ENCODE peak calls at places on chromosomes 5 and 9, in four cellular contexts. T is neural progenitor cell, O is psoas muscle, J is WTC11. U is an unnamed sample.

GRCh38 chr5:81122271-81122670 is 110.9 kb upstream of the CKMT2 start:
- DNase-seq in T (no peak), O (no peak), J (no peak), U (no peak)

GRCh38 chr5:142110046-142110531 is 1.5 kb downstream of the NDFIP1 start:
- DNase-seq in T (no peak), O (no peak), J (no peak), U (no peak)

GRCh38 chr5:107381189-107381856 is 289.4 kb downstream of the EFNA5 start:
- DNase-seq in T (no peak), O (peak), J (no peak), U (no peak)

GRCh38 chr9:626591-626990 is 214.9 kb upstream of the DMRT1 start:
- DNase-seq in T (no peak), O (no peak), J (no peak), U (no peak)

GRCh38 chr5:142981886-142982820 is 212.0 kb downstream of the ARHGAP26 start:
- DNase-seq in T (peak), O (peak), J (no peak), U (no peak)

GRCh38 chr9:127417130-127418036 is 6.8 kb upstream of the ZNF79 start:
- DNase-seq in T (no peak), O (no peak), J (no peak), U (no peak)

GRCh38 chr9:127746959-127747569 is 12.0 kb upstream of the TOR2A start:
- DNase-seq in T (no peak), O (no peak), J (no peak), U (no peak)

GRCh38 chr5:2353211-2353610 is 398.3 kb downstream of the IRX2 start:
- DNase-seq in T (no peak), O (no peak), J (no peak), U (no peak)

GRCh38 chr5:175842947-175843793 is 28.2 kb upstream of the CPLX2 start:
- DNase-seq in T (peak), O (peak), J (no peak), U (no peak)

GRCh38 chr5:155250601-155251000 is 237.0 kb downstream of the KIF4B start:
- DNase-seq in T (peak), O (no peak), J (no peak), U (no peak)

GRCh38 chr5:104513621-104514020 is 951.0 kb upstream of the NUDT12 start:
- DNase-seq in T (no peak), O (no peak), J (no peak), U (no peak)

GRCh38 chr5:66178799-66179198 is 34.7 kb downstream of the SREK1 start:
- DNase-seq in T (no peak), O (no peak), J (no peak), U (no peak)

GRCh38 chr5:91206734-91207133 is 176.4 kb downstream of the ARRDC3 start:
- DNase-seq in T (no peak), O (no peak), J (no peak), U (no peak)

GRCh38 chr9:116647515-116647809 is 39.6 kb upstream of the TRIM32 start:
- DNase-seq in T (no peak), O (peak), J (no peak), U (no peak)

GRCh38 chr5:122258840-122259239 is 53.2 kb upstream of the SNCAIP start:
- DNase-seq in T (no peak), O (no peak), J (no peak), U (no peak)

GRCh38 chr5:157575096-157575872 is at the start of gene ADAM19:
- DNase-seq in T (peak), O (peak), J (peak), U (peak)

GRCh38 chr9:123568691-123569342 is 212.8 kb downstream of the CRB2 start:
- DNase-seq in T (no peak), O (no peak), J (no peak), U (no peak)

GRCh38 chr9:87718231-87718630 is 7.7 kb upstream of the CTSL start:
- DNase-seq in T (no peak), O (no peak), J (no peak), U (no peak)

GRCh38 chr5:35761541-35761940 is 95.2 kb upstream of the IL7R start:
- DNase-seq in T (no peak), O (no peak), J (no peak), U (no peak)

GRCh38 chr5:101935086-101935485 is 361.0 kb downstream of the SLCO4C1 start:
- DNase-seq in T (no peak), O (no peak), J (no peak), U (no peak)

GRCh38 chr5:39376293-39376714 is 12.0 kb upstream of the C9 start:
- DNase-seq in T (peak), O (no peak), J (peak), U (no peak)

GRCh38 chr5:146229222-146229621 is 25.8 kb downstream of the RBM27 start:
- DNase-seq in T (no peak), O (no peak), J (no peak), U (no peak)

GRCh38 chr9:2602704-2603116 is 18.9 kb upstream of the VLDLR start:
- DNase-seq in T (no peak), O (no peak), J (no peak), U (no peak)

GRCh38 chr5:172697123-172698121 is 56.4 kb downstream of the NEURL1B start:
- DNase-seq in T (peak), O (peak), J (peak), U (peak)
- TF ChIP-seq CTCF in T (peak), O (peak), J (peak), U (peak)

GRCh38 chr5:55921617-55922016 is 70.5 kb downstream of the IL31RA start:
- DNase-seq in T (no peak), O (no peak), J (no peak), U (no peak)

GRCh38 chr5:55919625-55920024 is 68.5 kb downstream of the IL31RA start:
- DNase-seq in T (no peak), O (no peak), J (no peak), U (no peak)

GRCh38 chr5:55918097-55919035 is 67.2 kb downstream of the IL31RA start:
- DNase-seq in T (no peak), O (no peak), J (no peak), U (no peak)

GRCh38 chr5:55923177-55923872 is 71.4 kb downstream of the IL6ST start:
- DNase-seq in T (peak), O (no peak), J (peak), U (no peak)

GRCh38 chr5:55920784-55921183 is 69.6 kb downstream of the IL31RA start:
- DNase-seq in T (no peak), O (no peak), J (no peak), U (no peak)
- TF ChIP-seq CTCF in T (no peak), O (no peak), J (no peak), U (peak)

DNA sequence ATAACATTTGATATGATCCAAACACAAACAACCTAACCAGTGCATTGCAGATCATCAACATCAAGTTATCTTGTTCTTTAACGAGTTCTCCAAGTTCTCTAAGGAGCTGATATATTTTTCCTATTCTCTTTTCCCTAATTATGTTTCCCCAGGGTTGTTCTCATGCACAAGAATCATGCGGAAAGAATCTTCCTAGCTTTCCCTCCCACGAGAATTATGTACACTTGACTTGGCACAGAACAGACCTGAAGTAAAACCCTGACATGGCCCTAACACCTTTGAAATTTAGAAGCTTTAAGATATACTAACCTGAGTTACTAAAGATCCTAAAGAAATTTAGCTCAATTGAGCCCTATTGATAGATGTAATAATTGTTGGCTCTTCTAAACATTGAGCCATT is 110.7 kb upstream of the FST start:
- DNase-seq in T (peak), O (no peak), J (no peak), U (no peak)
- TF ChIP-seq CTCF in T (no peak), O (no peak), J (no peak), U (no peak)

DNA sequence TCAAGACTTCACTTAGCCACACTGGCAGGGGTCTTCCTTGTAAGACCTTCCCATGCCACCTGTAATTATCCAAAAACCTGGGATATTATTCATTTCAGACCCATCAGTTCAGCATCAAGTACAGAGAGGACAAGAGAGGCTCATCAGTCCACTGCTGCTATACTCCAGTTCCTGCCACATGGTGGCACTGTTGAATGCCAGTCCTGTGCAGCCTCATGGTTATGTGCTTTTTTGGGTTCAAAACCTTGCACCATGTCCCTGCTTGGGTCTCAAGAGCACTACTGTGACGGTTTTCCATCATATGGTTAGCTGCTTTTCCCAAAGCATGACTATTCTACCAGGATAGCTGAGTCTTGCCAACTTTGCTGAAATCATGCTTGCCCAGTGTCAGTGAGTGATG is 8.5 kb downstream of the PTGS1 start:
- DNase-seq in T (no peak), O (no peak), J (peak), U (no peak)
- TF ChIP-seq CTCF in T (peak), O (peak), J (peak), U (peak)

GRCh38 chr9:121658591-121658990 is 7.2 kb downstream of the DAB2IP start:
- DNase-seq in T (no peak), O (peak), J (no peak), U (peak)

GRCh38 chr9:121660367-121660766 is 8.9 kb downstream of the DAB2IP start:
- DNase-seq in T (no peak), O (peak), J (no peak), U (peak)

GRCh38 chr9:121656941-121657340 is 5.5 kb downstream of the DAB2IP start:
- DNase-seq in T (no peak), O (peak), J (no peak), U (no peak)

GRCh38 chr9:121660876-121661275 is 9.4 kb downstream of the DAB2IP start:
- DNase-seq in T (no peak), O (peak), J (no peak), U (peak)

DNA sequence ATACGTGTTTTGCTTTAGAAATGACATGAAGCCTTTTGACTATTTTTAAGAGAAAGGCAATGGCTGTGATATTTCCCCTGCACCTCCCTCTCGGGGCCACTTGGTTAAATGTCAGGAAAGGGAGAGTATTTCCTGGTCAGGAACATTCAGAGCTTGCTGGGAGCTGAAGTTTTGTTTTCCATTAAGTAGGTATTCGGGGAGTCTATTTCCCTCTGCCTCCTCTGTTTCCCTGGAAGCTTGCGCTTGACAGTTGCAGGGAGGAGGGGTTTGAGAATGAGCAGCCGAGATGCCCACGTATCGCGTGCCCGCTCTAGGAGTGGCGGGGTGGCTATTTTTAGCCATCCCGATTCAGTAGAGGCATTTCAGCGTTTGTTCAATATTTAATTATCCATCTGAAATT is 6.7 kb downstream of the DAB2IP start:
- DNase-seq in T (no peak), O (peak), J (no peak), U (no peak)
- TF ChIP-seq CTCF in T (no peak), O (no peak), J (no peak), U (no peak)

DNA sequence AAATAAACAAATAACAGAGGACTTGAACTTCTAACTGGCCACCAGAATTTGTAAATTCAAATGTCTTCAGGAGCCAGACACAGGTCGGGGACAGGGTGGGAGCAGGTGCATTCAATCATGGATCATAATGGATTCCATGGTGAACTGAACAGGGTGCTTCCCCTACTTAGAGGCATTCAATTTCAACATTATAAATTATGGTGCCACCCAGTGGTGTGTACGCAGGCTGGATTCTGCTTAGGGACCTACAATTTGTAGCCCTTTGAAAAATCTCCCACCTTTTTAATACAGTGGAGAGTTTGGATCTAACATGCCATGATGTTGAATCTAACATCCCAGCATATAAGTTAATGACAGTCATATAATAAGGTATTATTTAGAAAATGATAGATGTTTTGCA is 22.3 kb downstream of the KLF9 start:
- DNase-seq in T (no peak), O (no peak), J (no peak), U (no peak)
- TF ChIP-seq CTCF in T (no peak), O (peak), J (no peak), U (peak)

U was measured in chondrocyte.